ENCODE peak calls at places on chromosomes 7 and 10, in seven cellular contexts. C is GM12864, F is gastrocnemius medialis, T is psoas muscle, U is neural progenitor cell, Z is kidney epithelial cell, D is AG09319. J is an unnamed sample.

GRCh38 chr10:82865366-82865765 is 990.4 kb downstream of the NRG3 start:
- DNase-seq in C (no peak), F (no peak), T (no peak), U (no peak), Z (no peak), D (no peak), J (no peak)

GRCh38 chr10:12150163-12150562 is 20.7 kb downstream of the SEC61A2 start:
- DNase-seq in C (no peak), F (no peak), T (no peak), U (no peak), Z (no peak), D (no peak), J (no peak)

GRCh38 chr7:25752967-25753791 is 398.8 kb upstream of the NFE2L3 start:
- DNase-seq in C (no peak), F (peak), T (peak), U (peak), Z (peak), D (no peak), J (no peak)

GRCh38 chr10:132886211-132887099 is 55.9 kb downstream of the CFAP46 start:
- DNase-seq in C (no peak), F (no peak), T (peak), U (no peak), Z (no peak), D (no peak), J (no peak)

GRCh38 chr10:96334888-96335526 is 23.8 kb downstream of the OPALIN start:
- DNase-seq in C (no peak), F (no peak), T (no peak), U (peak), Z (no peak), D (no peak), J (no peak)

GRCh38 chr7:18458830-18459229 is 36.7 kb upstream of the HDAC9 start:
- DNase-seq in C (no peak), F (peak), T (peak), U (no peak), Z (peak), D (no peak), J (no peak)

GRCh38 chr7:22549667-22550513 is 49.9 kb upstream of the STEAP1B start:
- DNase-seq in C (no peak), F (no peak), T (no peak), U (peak), Z (no peak), D (no peak), J (peak)

GRCh38 chr10:111034598-111035310 is 42.1 kb upstream of the ADRA2A start:
- DNase-seq in C (no peak), F (no peak), T (no peak), U (no peak), Z (no peak), D (no peak), J (no peak)

GRCh38 chr7:29281782-29282541 is 87.4 kb downstream of the CHN2 start:
- DNase-seq in C (no peak), F (no peak), T (no peak), U (no peak), Z (no peak), D (no peak), J (no peak)

GRCh38 chr10:8043569-8044306 is 10.8 kb upstream of the GATA3 start:
- DNase-seq in C (no peak), F (no peak), T (no peak), U (peak), Z (no peak), D (no peak), J (peak)

GRCh38 chr10:129465796-129466702 is 992 bp upstream of the MGMT start:
- DNase-seq in C (no peak), F (no peak), T (no peak), U (no peak), Z (no peak), D (no peak), J (no peak)

GRCh38 chr10:90813592-90814365 is 44.1 kb downstream of the HTR7 start:
- DNase-seq in C (no peak), F (no peak), T (no peak), U (no peak), Z (no peak), D (no peak), J (no peak)

GRCh38 chr10:34150103-34150502 is 665.0 kb downstream of the PARD3 start:
- DNase-seq in C (no peak), F (no peak), T (no peak), U (no peak), Z (no peak), D (no peak), J (no peak)

GRCh38 chr10:87842776-87843497 is 20.4 kb downstream of the KLLN start:
- DNase-seq in C (no peak), F (no peak), T (no peak), U (no peak), Z (no peak), D (no peak), J (no peak)

GRCh38 chr7:36939816-36940215 is 215.5 kb upstream of the AOAH start:
- DNase-seq in C (no peak), F (no peak), T (no peak), U (no peak), Z (no peak), D (no peak), J (no peak)

GRCh38 chr7:30249316-30249715 is 35.1 kb upstream of the ZNRF2 start:
- DNase-seq in C (no peak), F (no peak), T (no peak), U (no peak), Z (no peak), D (no peak), J (no peak)

GRCh38 chr10:87657370-87657769 is 2.3 kb upstream of the PAPSS2 start:
- DNase-seq in C (no peak), F (no peak), T (no peak), U (no peak), Z (no peak), D (no peak), J (no peak)

GRCh38 chr10:113056468-113057021 is 106.5 kb downstream of the TCF7L2 start:
- DNase-seq in C (no peak), F (no peak), T (no peak), U (no peak), Z (no peak), D (peak), J (no peak)

GRCh38 chr7:106358103-106358663 is 73.4 kb upstream of the NAMPT start:
- DNase-seq in C (no peak), F (no peak), T (no peak), U (no peak), Z (peak), D (no peak), J (no peak)

GRCh38 chr7:33888206-33888605 is 17.1 kb upstream of the BMPER start:
- DNase-seq in C (no peak), F (no peak), T (no peak), U (no peak), Z (no peak), D (no peak), J (no peak)

GRCh38 chr10:17349009-17349349 is 105.4 kb downstream of the ST8SIA6 start:
- DNase-seq in C (no peak), F (no peak), T (no peak), U (no peak), Z (no peak), D (no peak), J (no peak)

GRCh38 chr7:14424675-14425074 is 435.2 kb upstream of the ETV1 start:
- DNase-seq in C (no peak), F (no peak), T (no peak), U (no peak), Z (no peak), D (no peak), J (no peak)

GRCh38 chr10:3948843-3949242 is 163.8 kb upstream of the KLF6 start:
- DNase-seq in C (no peak), F (no peak), T (no peak), U (no peak), Z (no peak), D (no peak), J (no peak)

GRCh38 chr10:96374985-96375830 is 16.4 kb upstream of the OPALIN start:
- DNase-seq in C (peak), F (peak), T (peak), U (peak), Z (peak), D (peak), J (peak)

GRCh38 chr10:107280293-107280692 is 115.8 kb upstream of the SORCS1 start:
- DNase-seq in C (no peak), F (no peak), T (no peak), U (no peak), Z (no peak), D (no peak), J (no peak)

GRCh38 chr10:79382491-79382941 is 35.2 kb downstream of the PPIF start:
- DNase-seq in C (no peak), F (no peak), T (peak), U (no peak), Z (no peak), D (no peak), J (peak)

GRCh38 chr7:55441668-55442305 is 76.7 kb downstream of the LANCL2 start:
- DNase-seq in C (no peak), F (no peak), T (no peak), U (no peak), Z (no peak), D (peak), J (no peak)

GRCh38 chr10:118504044-118504944 is 91.2 kb downstream of the PRLHR start:
- DNase-seq in C (no peak), F (no peak), T (no peak), U (peak), Z (peak), D (peak), J (no peak)

GRCh38 chr7:78020874-78021249 is 222.3 kb downstream of the PHTF2 start:
- DNase-seq in C (no peak), F (no peak), T (no peak), U (no peak), Z (no peak), D (no peak), J (no peak)

GRCh38 chr10:58645762-58646161 is 133.1 kb downstream of the BICC1 start:
- DNase-seq in C (no peak), F (no peak), T (no peak), U (no peak), Z (no peak), D (no peak), J (no peak)

GRCh38 chr10:43453266-43453831 is 16.4 kb downstream of the ZNF487 start:
- DNase-seq in C (no peak), F (no peak), T (no peak), U (no peak), Z (no peak), D (no peak), J (peak)

GRCh38 chr7:2288986-2289611 is 25.1 kb downstream of the SNX8 start:
- DNase-seq in C (no peak), F (no peak), T (no peak), U (no peak), Z (no peak), D (no peak), J (no peak)

GRCh38 chr10:132538031-132538789 is 623 bp downstream of the INPP5A start:
- DNase-seq in C (no peak), F (no peak), T (peak), U (no peak), Z (no peak), D (no peak), J (no peak)

GRCh38 chr7:140646931-140647647 is 6.5 kb upstream of the DENND2A start:
- DNase-seq in C (no peak), F (no peak), T (peak), U (peak), Z (no peak), D (no peak), J (peak)

GRCh38 chr7:105647591-105647990 is 66.3 kb upstream of the EFCAB10 start:
- DNase-seq in C (no peak), F (no peak), T (no peak), U (no peak), Z (no peak), D (no peak), J (no peak)

GRCh38 chr7:55827577-55827976 is 35.0 kb downstream of the SEPTIN14 start:
- DNase-seq in C (no peak), F (no peak), T (no peak), U (no peak), Z (no peak), D (no peak), J (no peak)

GRCh38 chr7:151317936-151318335 is 23.7 kb upstream of the NUB1 start:
- DNase-seq in C (no peak), F (no peak), T (no peak), U (no peak), Z (no peak), D (no peak), J (no peak)

GRCh38 chr7:151316896-151317295 is 24.7 kb upstream of the NUB1 start:
- DNase-seq in C (no peak), F (no peak), T (no peak), U (no peak), Z (no peak), D (no peak), J (no peak)

GRCh38 chr7:151312831-151313809 is 28.5 kb upstream of the NUB1 start:
- DNase-seq in C (no peak), F (no peak), T (no peak), U (no peak), Z (no peak), D (no peak), J (no peak)

GRCh38 chr7:151313857-151314256 is 27.8 kb upstream of the NUB1 start:
- DNase-seq in C (no peak), F (peak), T (peak), U (no peak), Z (no peak), D (no peak), J (no peak)

GRCh38 chr7:151315038-151315655 is 26.5 kb upstream of the NUB1 start:
- DNase-seq in C (no peak), F (peak), T (no peak), U (peak), Z (no peak), D (peak), J (peak)
- TF ChIP-seq CTCF in C (peak), F (peak), T (peak), U (peak), Z (peak), D (peak), J (peak)

DNA sequence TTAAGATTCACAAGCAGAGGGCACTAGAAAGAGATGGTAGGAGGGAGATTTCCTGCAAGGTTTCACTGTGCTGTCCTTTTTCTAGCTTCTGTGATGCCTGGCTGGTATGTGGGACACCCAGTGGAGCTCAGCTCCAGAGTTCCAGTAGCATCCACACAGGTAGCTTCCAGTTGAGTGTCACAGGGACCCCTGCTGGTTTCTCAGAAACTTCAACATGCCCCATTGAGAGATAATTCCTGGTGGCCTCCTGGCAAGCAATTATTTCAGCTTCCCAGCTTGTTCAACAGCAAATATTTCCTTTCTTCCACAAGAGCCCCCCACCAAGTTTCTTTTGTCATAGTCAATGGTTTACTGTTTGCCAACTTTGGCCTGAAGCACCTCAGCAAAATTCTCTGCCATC is 858.7 kb downstream of the REEP3 start:
- DNase-seq in C (no peak), F (no peak), T (no peak), U (no peak), Z (no peak), D (no peak), J (peak)
- TF ChIP-seq CTCF in C (peak), F (no peak), T (no peak), U (no peak), Z (peak), D (no peak), J (no peak)

DNA sequence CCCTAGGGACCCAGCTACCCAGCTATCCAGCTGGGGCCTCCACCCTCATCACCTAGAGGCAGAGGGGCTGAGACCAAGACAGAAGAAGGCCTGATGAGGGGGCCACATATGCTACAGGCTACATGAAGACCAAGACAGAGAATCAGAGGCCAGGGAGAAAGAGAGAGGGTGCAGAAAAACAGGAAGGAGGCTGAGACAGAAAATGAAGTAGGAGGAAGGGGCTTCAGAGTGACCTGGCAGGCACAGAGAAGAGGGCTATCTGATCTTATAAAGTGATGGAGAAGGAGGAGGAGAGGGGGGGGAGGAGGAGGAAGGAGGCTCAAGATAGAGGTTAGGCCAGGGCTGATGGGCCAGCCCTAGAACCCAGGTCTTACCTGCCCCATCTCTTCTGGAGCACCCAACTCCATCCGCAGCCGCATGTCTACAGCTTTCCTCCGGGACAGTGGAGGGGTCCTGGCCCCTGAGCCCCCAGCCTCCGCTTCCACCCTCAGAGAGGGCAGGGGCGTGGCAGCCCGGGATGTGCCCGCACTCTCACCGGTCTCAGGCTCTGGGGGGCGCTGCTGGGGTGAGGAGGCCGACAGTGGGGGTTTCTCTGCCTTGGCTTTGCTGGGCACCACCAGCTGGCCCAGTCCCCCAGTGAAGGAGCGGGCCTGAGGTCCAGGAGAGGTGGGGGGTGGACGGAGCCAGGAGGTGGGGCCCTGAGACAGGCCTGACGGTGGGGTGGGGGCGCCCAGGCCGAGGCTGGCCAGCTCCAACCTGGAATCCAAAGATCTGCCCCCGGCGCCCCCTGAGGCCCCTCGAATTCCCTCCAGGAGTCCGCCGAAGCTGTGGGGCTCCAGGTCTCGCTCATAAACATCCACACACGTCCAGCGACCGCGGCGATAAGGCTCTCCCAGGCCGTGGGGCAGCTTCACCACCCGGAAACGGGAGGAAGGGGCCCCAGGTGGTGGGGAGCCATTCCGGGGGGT is 1.8 kb downstream of the TSC22D4 start:
- DNase-seq in C (no peak), F (no peak), T (no peak), U (no peak), Z (no peak), D (no peak), J (no peak)
- TF ChIP-seq CTCF in C (peak), F (no peak), T (no peak), U (peak), Z (peak), D (peak), J (peak)

GRCh38 chr10:14891151-14891550 is 12.5 kb downstream of the SUV39H2 start:
- DNase-seq in C (no peak), F (no peak), T (no peak), U (no peak), Z (no peak), D (no peak), J (no peak)

GRCh38 chr10:14884082-14884481 is 5.4 kb downstream of the SUV39H2 start:
- DNase-seq in C (no peak), F (no peak), T (no peak), U (no peak), Z (no peak), D (no peak), J (no peak)

GRCh38 chr10:14889318-14889717 is 10.7 kb downstream of the SUV39H2 start:
- DNase-seq in C (no peak), F (no peak), T (no peak), U (no peak), Z (no peak), D (no peak), J (peak)
- TF ChIP-seq CTCF in C (peak), F (no peak), T (no peak), U (peak), Z (peak), D (no peak), J (peak)

DNA sequence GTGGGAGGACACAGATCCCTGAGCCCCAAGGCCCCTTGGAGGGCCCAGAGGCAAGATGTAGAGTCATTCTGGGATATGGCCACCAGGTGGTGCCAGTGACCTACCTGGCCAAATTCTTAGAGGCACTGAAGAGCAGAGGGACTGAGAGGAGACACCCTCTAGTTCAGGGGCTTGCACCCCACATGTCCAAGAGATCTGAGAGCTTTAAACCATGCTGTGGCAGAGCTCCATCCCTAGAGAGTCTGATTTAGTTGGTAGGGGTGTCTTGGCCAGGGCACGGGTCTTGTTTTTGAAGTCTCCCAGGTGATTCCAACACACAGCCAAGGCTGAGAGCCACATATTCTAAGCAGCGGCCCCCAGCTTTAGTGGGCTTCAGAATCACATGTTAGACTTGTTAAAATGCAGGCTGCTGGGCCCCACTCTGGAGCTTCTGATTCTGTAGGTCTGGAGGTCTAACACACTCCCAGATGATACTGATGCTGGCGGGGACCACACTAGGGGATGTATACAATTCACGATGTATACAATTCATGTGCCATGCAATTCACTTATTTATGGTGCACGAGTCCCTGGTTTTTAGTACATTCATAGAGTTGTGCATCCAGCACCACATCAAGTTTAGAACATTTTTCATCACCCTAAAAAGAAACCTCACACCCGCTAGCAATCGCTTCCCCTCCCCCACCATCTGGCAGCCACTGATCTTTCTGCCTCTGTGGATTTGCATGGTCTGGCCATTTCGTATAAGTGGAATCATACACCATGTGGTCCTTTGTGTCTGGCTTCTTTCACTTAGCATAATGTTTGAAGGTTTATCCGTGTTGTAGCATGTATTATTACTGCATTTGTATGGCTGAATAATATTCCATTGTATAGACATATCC is 52.3 kb downstream of the PRF1 start:
- DNase-seq in C (peak), F (peak), T (peak), U (peak), Z (no peak), D (no peak), J (peak)
- TF ChIP-seq CTCF in C (peak), F (peak), T (peak), U (peak), Z (peak), D (peak), J (peak)

J was measured in GM20000.